ENCODE peak calls at places on chromosomes 3 and 15, in eight cellular contexts. U is breast epithelium, F is heart right ventricle, L is left ventricle myocardium inferior, Z is tibial nerve, T is thyroid gland, W is fibroblast of lung, G is IMR-90. X is an unnamed sample. For H3K27me3, the result is how much of the 10 kb centered on the place peaks cover.

GRCh38 chr3:65714138-65714537 is 324.6 kb downstream of the MAGI1 start:
- DNase-seq in L (peak), G (peak), T (no peak), F (no peak), W (peak), U (no peak), Z (no peak), X (no peak)

GRCh38 chr15:88385078-88385700 is 82.0 kb downstream of the MRPL46 start:
- DNase-seq in L (no peak), G (peak), Z (no peak), T (no peak), W (peak), U (no peak), F (no peak), X (no peak)

GRCh38 chr15:58086479-58086878 is 21.0 kb upstream of the ALDH1A2 start:
- DNase-seq in W (peak), G (peak), Z (no peak), L (no peak), U (no peak), F (no peak), T (no peak), X (no peak)

GRCh38 chr15:31080618-31081017 is 20.9 kb downstream of the TRPM1 start:
- DNase-seq in Z (no peak), W (no peak), G (no peak), F (peak), L (peak), T (peak), U (no peak), X (no peak)

GRCh38 chr3:148500791-148501360 is 196.8 kb upstream of the AGTR1 start:
- DNase-seq in W (no peak), U (no peak), F (no peak), L (no peak), Z (no peak), G (no peak), T (no peak), X (no peak)

GRCh38 chr15:60091150-60091549 is 87.0 kb downstream of the FOXB1 start:
- DNase-seq in U (peak), W (peak), L (no peak), T (peak), F (no peak), Z (no peak), G (peak), X (no peak)

GRCh38 chr3:186452517-186452916 is 90.5 kb upstream of the DGKG start:
- DNase-seq in F (no peak), W (peak), G (peak), U (no peak), T (no peak), Z (no peak), L (no peak), X (no peak)

GRCh38 chr3:172194702-172195392 is 155.5 kb downstream of the FNDC3B start:
- DNase-seq in W (peak), G (no peak), F (no peak), T (no peak), L (no peak), U (no peak), Z (no peak), X (no peak)

GRCh38 chr15:66877558-66878285 is 175.7 kb downstream of the SMAD6 start:
- DNase-seq in F (peak), W (no peak), L (peak), Z (no peak), G (no peak), T (no peak), U (no peak), X (no peak)

GRCh38 chr3:162262145-162262544 is 765.5 kb downstream of the OTOL1 start:
- DNase-seq in T (no peak), L (no peak), W (peak), Z (no peak), U (no peak), F (no peak), G (peak), X (no peak)

GRCh38 chr15:80898040-80898439 is 91.6 kb downstream of the MESD start:
- DNase-seq in Z (no peak), G (no peak), T (no peak), L (no peak), U (no peak), F (no peak), W (peak), X (no peak)

GRCh38 chr3:69231929-69232437 is 109.6 kb upstream of the LMOD3 start:
- DNase-seq in T (peak), G (no peak), L (no peak), Z (no peak), W (peak), U (no peak), F (no peak), X (no peak)

GRCh38 chr3:31981206-31982181 is at the start of the genes OSBPL10 and ZNF860:
- DNase-seq in G (peak), W (peak), F (peak), U (peak), Z (peak), T (peak), L (peak), X (peak)

GRCh38 chr3:149767720-149768119 is 15.4 kb upstream of the COMMD2 start:
- DNase-seq in Z (no peak), W (no peak), F (no peak), T (no peak), G (no peak), U (no peak), L (no peak), X (no peak)

GRCh38 chr3:11553436-11554235 is 90.1 kb downstream of the VGLL4 start:
- DNase-seq in W (no peak), Z (peak), F (no peak), L (peak), T (no peak), G (peak), U (no peak), X (no peak)

GRCh38 chr3:52128118-52128683 is 26.0 kb downstream of the POC1A start:
- DNase-seq in G (peak), W (peak), T (peak), F (no peak), L (no peak), Z (no peak), U (no peak), X (no peak)

GRCh38 chr3:17300441-17300840 is 415.7 kb downstream of the PLCL2 start:
- DNase-seq in T (no peak), F (no peak), W (no peak), G (no peak), Z (no peak), U (no peak), L (no peak), X (no peak)

GRCh38 chr3:152322756-152323155 is 54.0 kb downstream of the MBNL1 start:
- DNase-seq in Z (no peak), F (no peak), L (no peak), T (no peak), W (peak), U (no peak), G (no peak), X (no peak)

GRCh38 chr3:40339871-40340270 is 30.4 kb downstream of the EIF1B start:
- DNase-seq in U (no peak), G (no peak), F (no peak), L (no peak), W (no peak), T (no peak), Z (no peak), X (no peak)

GRCh38 chr3:71584216-71585061 is 911 bp upstream of the FOXP1 start:
- DNase-seq in F (peak), W (peak), U (peak), L (peak), Z (peak), G (peak), T (peak), X (no peak)

GRCh38 chr15:66252411-66253295 is 897 bp downstream of the MEGF11 start:
- DNase-seq in G (no peak), L (peak), Z (peak), W (peak), F (peak), T (peak), U (no peak), X (no peak)

GRCh38 chr3:128547368-128547987 is 54.5 kb upstream of the GATA2 start:
- DNase-seq in U (no peak), G (peak), Z (no peak), W (peak), T (no peak), F (no peak), L (no peak), X (no peak)

GRCh38 chr3:50604628-50605588 is 6.7 kb downstream of the CISH start:
- DNase-seq in G (no peak), T (peak), L (peak), U (peak), Z (no peak), F (peak), W (no peak), X (no peak)

GRCh38 chr3:12759097-12759679 is at the start of gene TMEM40:
- DNase-seq in U (peak), T (no peak), G (no peak), L (no peak), Z (no peak), W (no peak), F (no peak), X (no peak)

GRCh38 chr15:75348034-75348562 is 1.3 kb downstream of the NEIL1 start:
- DNase-seq in Z (no peak), W (no peak), T (peak), L (no peak), F (no peak), U (no peak), G (no peak), X (no peak)

GRCh38 chr3:191499307-191500125 is 38.6 kb downstream of the PYDC2 start:
- DNase-seq in F (peak), U (no peak), Z (no peak), G (peak), T (peak), L (peak), W (peak), X (no peak)

GRCh38 chr3:32399030-32399620 is 7.5 kb downstream of the CMTM7 start:
- DNase-seq in L (no peak), F (no peak), T (no peak), G (peak), Z (no peak), U (no peak), W (no peak), X (no peak)

GRCh38 chr15:40104865-40105516 is 3.7 kb downstream of the BMF start:
- DNase-seq in L (peak), G (peak), U (peak), T (peak), F (peak), Z (peak), W (peak), X (peak)

GRCh38 chr15:63973212-63974009 is 72.9 kb downstream of the DAPK2 start:
- DNase-seq in Z (no peak), L (no peak), T (no peak), W (peak), U (peak), F (no peak), G (peak), X (no peak)

GRCh38 chr3:122314467-122314866 is 10.6 kb upstream of the CSTA start:
- DNase-seq in G (peak), T (no peak), W (no peak), L (no peak), Z (no peak), U (no peak), F (no peak), X (no peak)

GRCh38 chr3:30145281-30145680 is 461.1 kb upstream of the TGFBR2 start:
- DNase-seq in Z (no peak), T (no peak), U (no peak), F (no peak), W (peak), L (no peak), G (peak), X (no peak)

GRCh38 chr15:38354321-38354929 is 99.5 kb upstream of the FAM98B start:
- DNase-seq in G (peak), W (peak), Z (peak), L (peak), U (peak), T (peak), F (peak), X (no peak)

GRCh38 chr15:52806284-52806655 is 16.1 kb upstream of the ONECUT1 start:
- DNase-seq in W (no peak), T (no peak), Z (no peak), U (no peak), F (no peak), G (no peak), L (no peak), X (no peak)

GRCh38 chr15:52808441-52808840 is 18.3 kb upstream of the ONECUT1 start:
- DNase-seq in G (no peak), U (no peak), F (no peak), L (no peak), Z (no peak), W (no peak), T (no peak), X (no peak)

GRCh38 chr15:52804526-52805081 is 14.5 kb upstream of the ONECUT1 start:
- DNase-seq in Z (no peak), G (no peak), W (no peak), L (no peak), U (no peak), F (no peak), T (no peak), X (no peak)

GRCh38 chr15:52803543-52804306 is 13.6 kb upstream of the ONECUT1 start:
- DNase-seq in W (no peak), Z (no peak), F (no peak), U (no peak), T (no peak), G (no peak), L (no peak), X (no peak)

GRCh38 chr15:52805351-52806283 is 15.5 kb upstream of the ONECUT1 start:
- DNase-seq in Z (no peak), L (no peak), T (no peak), W (no peak), U (no peak), F (no peak), G (no peak), X (no peak)
- H3K27me3 ChIP-seq in Z (under half), L (half or more), T (under half), W (half or more), U (under half), F (half or more), G (half or more), X (under half)

GRCh38 chr3:2098398-2099027 is at the start of gene CNTN4:
- DNase-seq in T (peak), L (peak), Z (peak), U (peak), W (no peak), F (peak), G (no peak), X (peak)
- TF ChIP-seq CTCF in T (no peak), L (peak), Z (no peak), U (peak), W (no peak), F (peak), G (no peak), X (peak)

DNA sequence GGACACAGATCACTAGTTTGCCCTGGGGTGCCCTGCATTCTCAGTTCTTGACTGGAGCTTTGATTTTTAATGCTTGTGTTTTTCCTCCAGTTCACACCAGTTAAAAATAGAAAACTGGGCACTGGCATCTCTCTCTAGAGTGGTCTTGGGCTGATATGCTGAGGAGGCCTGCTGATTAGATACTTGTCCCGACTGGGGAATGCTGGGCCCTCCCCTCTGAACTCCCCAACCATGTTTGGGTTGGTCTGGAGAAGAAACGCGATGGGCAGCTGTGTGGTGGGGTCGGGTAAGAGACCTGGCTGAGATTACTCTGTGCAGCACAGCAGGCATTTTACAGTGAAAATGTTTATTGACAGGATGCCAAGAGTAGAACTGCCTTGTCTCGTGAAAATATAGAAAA is 1.5 kb upstream of the ACTC1 start:
- DNase-seq in W (no peak), Z (no peak), U (no peak), T (no peak), L (no peak), F (peak), G (no peak), X (no peak)
- H3K27me3 ChIP-seq in W (under half), Z (under half), U (under half), T (under half), L (half or more), F (under half), G (under half), X (under half)

GRCh38 chr15:62125763-62126162 is 39.3 kb downstream of the C2CD4B start:
- DNase-seq in W (peak), Z (no peak), U (no peak), G (peak), L (no peak), F (peak), T (peak), X (no peak)

GRCh38 chr15:62122249-62122648 is 42.8 kb downstream of the C2CD4B start:
- DNase-seq in F (no peak), W (no peak), T (no peak), L (no peak), G (no peak), U (no peak), Z (no peak), X (no peak)

GRCh38 chr15:62126364-62126763 is 38.7 kb downstream of the C2CD4B start:
- DNase-seq in F (no peak), U (no peak), L (no peak), W (no peak), G (no peak), T (no peak), Z (no peak), X (no peak)

GRCh38 chr15:62124176-62124952 is 40.7 kb downstream of the C2CD4B start:
- DNase-seq in G (peak), Z (no peak), T (no peak), W (peak), F (no peak), L (no peak), U (no peak), X (no peak)

DNA sequence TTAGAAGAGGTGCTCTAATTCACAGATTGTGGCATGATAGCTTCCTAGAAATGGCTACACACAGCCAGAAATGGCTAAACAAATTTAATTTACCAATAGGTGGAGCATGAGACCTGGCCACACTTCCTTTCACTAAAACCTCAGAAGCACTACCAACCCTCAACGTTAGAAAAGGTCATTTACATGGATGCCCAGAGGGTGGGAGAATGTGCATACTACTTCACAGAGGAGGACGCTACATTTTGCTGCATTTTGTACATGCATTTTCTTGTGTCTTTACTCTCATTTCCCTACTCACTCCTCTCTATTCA is 40.2 kb downstream of the C2CD4B start:
- DNase-seq in L (no peak), W (no peak), T (no peak), Z (no peak), F (no peak), G (no peak), U (no peak), X (no peak)
- TF ChIP-seq CTCF in L (no peak), W (no peak), T (no peak), Z (no peak), F (peak), G (no peak), U (no peak), X (no peak)

X was measured in thoracic aorta.